ENCODE peak calls at places on chromosomes 4 and X, in six cellular contexts. One of them, this sample, is unnamed. For H3K4me1 and H3K27me3, the result is how much of the 10 kb centered on the place peaks cover.

GRCh38 chrX:41308884-41309655 is 24.9 kb upstream of the DDX3X start:
- DNase-seq in upper lobe of right lung: no peak
- DNase-seq in endothelial cell of umbilical vein: no peak
- DNase-seq in ovary: no peak
- DNase-seq in tibial nerve: no peak
- DNase-seq in right lobe of liver: no peak
- DNase-seq in this sample: no peak

GRCh38 chrX:97405031-97405685 is 521.5 kb downstream of the RPA4 start:
- DNase-seq in upper lobe of right lung: no peak
- DNase-seq in endothelial cell of umbilical vein: no peak
- DNase-seq in ovary: no peak
- DNase-seq in tibial nerve: no peak
- DNase-seq in right lobe of liver: no peak
- DNase-seq in this sample: no peak

GRCh38 chrX:71679575-71680207 is 12.3 kb downstream of the LOC101059915 start:
- DNase-seq in upper lobe of right lung: no peak
- DNase-seq in endothelial cell of umbilical vein: no peak
- DNase-seq in ovary: no peak
- DNase-seq in tibial nerve: no peak
- DNase-seq in right lobe of liver: no peak
- DNase-seq in this sample: no peak

GRCh38 chr4:38131371-38132139 is 171.4 kb downstream of the PTTG2 start:
- DNase-seq in upper lobe of right lung: no peak
- DNase-seq in endothelial cell of umbilical vein: peak
- DNase-seq in ovary: no peak
- DNase-seq in tibial nerve: peak
- DNase-seq in right lobe of liver: no peak
- DNase-seq in this sample: peak

GRCh38 chr4:183961772-183962171 is 56.7 kb downstream of the STOX2 start:
- DNase-seq in upper lobe of right lung: no peak
- DNase-seq in endothelial cell of umbilical vein: no peak
- DNase-seq in ovary: no peak
- DNase-seq in tibial nerve: no peak
- DNase-seq in right lobe of liver: no peak
- DNase-seq in this sample: no peak

GRCh38 chrX:45986971-45987370 is 558.2 kb downstream of the ZNF674 start:
- DNase-seq in upper lobe of right lung: no peak
- DNase-seq in endothelial cell of umbilical vein: no peak
- DNase-seq in ovary: no peak
- DNase-seq in tibial nerve: no peak
- DNase-seq in right lobe of liver: no peak
- DNase-seq in this sample: no peak

GRCh38 chrX:48831136-48831908 is 4.1 kb downstream of the PCSK1N start:
- DNase-seq in upper lobe of right lung: no peak
- DNase-seq in endothelial cell of umbilical vein: no peak
- DNase-seq in ovary: no peak
- DNase-seq in tibial nerve: no peak
- DNase-seq in right lobe of liver: no peak
- DNase-seq in this sample: no peak

GRCh38 chrX:134626434-134626833 is 31.8 kb downstream of the PLAC1 start:
- DNase-seq in upper lobe of right lung: no peak
- DNase-seq in endothelial cell of umbilical vein: no peak
- DNase-seq in ovary: no peak
- DNase-seq in tibial nerve: no peak
- DNase-seq in right lobe of liver: no peak
- DNase-seq in this sample: no peak

GRCh38 chr4:173489514-173489913 is 40.5 kb downstream of the HAND2 start:
- DNase-seq in upper lobe of right lung: no peak
- DNase-seq in endothelial cell of umbilical vein: no peak
- DNase-seq in ovary: no peak
- DNase-seq in tibial nerve: no peak
- DNase-seq in right lobe of liver: no peak
- DNase-seq in this sample: no peak

GRCh38 chr4:7073526-7074390 is 5.9 kb upstream of the GRPEL1 start:
- DNase-seq in upper lobe of right lung: no peak
- DNase-seq in endothelial cell of umbilical vein: peak
- DNase-seq in ovary: peak
- DNase-seq in tibial nerve: peak
- DNase-seq in right lobe of liver: no peak
- DNase-seq in this sample: peak

GRCh38 chrX:111005151-111005550 is 90.8 kb upstream of the PAK3 start:
- DNase-seq in upper lobe of right lung: no peak
- DNase-seq in endothelial cell of umbilical vein: no peak
- DNase-seq in ovary: no peak
- DNase-seq in tibial nerve: no peak
- DNase-seq in right lobe of liver: no peak
- DNase-seq in this sample: no peak

GRCh38 chr4:73676881-73677323 is 56.7 kb upstream of the RASSF6 start:
- DNase-seq in upper lobe of right lung: no peak
- DNase-seq in endothelial cell of umbilical vein: peak
- DNase-seq in ovary: peak
- DNase-seq in tibial nerve: no peak
- DNase-seq in right lobe of liver: no peak
- DNase-seq in this sample: no peak

GRCh38 chr4:147640331-147640730 is 23.1 kb downstream of the TMEM184C start:
- DNase-seq in upper lobe of right lung: no peak
- DNase-seq in endothelial cell of umbilical vein: no peak
- DNase-seq in ovary: no peak
- DNase-seq in tibial nerve: no peak
- DNase-seq in right lobe of liver: no peak
- DNase-seq in this sample: no peak

GRCh38 chr4:156677136-156677535 is 294.5 kb downstream of the PDGFC start:
- DNase-seq in upper lobe of right lung: no peak
- DNase-seq in endothelial cell of umbilical vein: peak
- DNase-seq in ovary: no peak
- DNase-seq in tibial nerve: no peak
- DNase-seq in right lobe of liver: no peak
- DNase-seq in this sample: no peak

GRCh38 chrX:126770179-126770578 is 49.4 kb upstream of the PRR32 start:
- DNase-seq in upper lobe of right lung: no peak
- DNase-seq in endothelial cell of umbilical vein: peak
- DNase-seq in ovary: no peak
- DNase-seq in tibial nerve: peak
- DNase-seq in right lobe of liver: no peak
- DNase-seq in this sample: no peak

GRCh38 chr4:20684852-20685763 is 15.2 kb upstream of the PACRGL start:
- DNase-seq in upper lobe of right lung: no peak
- DNase-seq in endothelial cell of umbilical vein: peak
- DNase-seq in ovary: no peak
- DNase-seq in tibial nerve: no peak
- DNase-seq in right lobe of liver: no peak
- DNase-seq in this sample: no peak

GRCh38 chr4:89119836-89120235 is 8.5 kb downstream of the TIGD2 start:
- DNase-seq in upper lobe of right lung: no peak
- DNase-seq in endothelial cell of umbilical vein: no peak
- DNase-seq in ovary: no peak
- DNase-seq in tibial nerve: no peak
- DNase-seq in right lobe of liver: no peak
- DNase-seq in this sample: no peak

GRCh38 chr4:153792007-153792892 is 3.4 kb upstream of the SFRP2 start:
- DNase-seq in upper lobe of right lung: peak
- DNase-seq in endothelial cell of umbilical vein: no peak
- DNase-seq in ovary: no peak
- DNase-seq in tibial nerve: peak
- DNase-seq in right lobe of liver: no peak
- DNase-seq in this sample: no peak

GRCh38 chr4:153788419-153789276 is at the start of gene SFRP2:
- DNase-seq in upper lobe of right lung: peak
- DNase-seq in endothelial cell of umbilical vein: no peak
- DNase-seq in ovary: no peak
- DNase-seq in tibial nerve: no peak
- DNase-seq in right lobe of liver: no peak
- DNase-seq in this sample: no peak

GRCh38 chr4:153789741-153790651 is 1.1 kb upstream of the SFRP2 start:
- DNase-seq in upper lobe of right lung: no peak
- DNase-seq in endothelial cell of umbilical vein: no peak
- DNase-seq in ovary: no peak
- DNase-seq in tibial nerve: peak
- DNase-seq in right lobe of liver: no peak
- DNase-seq in this sample: no peak

GRCh38 chr4:153792893-153793227 is 4.0 kb upstream of the SFRP2 start:
- DNase-seq in upper lobe of right lung: no peak
- DNase-seq in endothelial cell of umbilical vein: no peak
- DNase-seq in ovary: no peak
- DNase-seq in tibial nerve: no peak
- DNase-seq in right lobe of liver: no peak
- DNase-seq in this sample: no peak

DNA sequence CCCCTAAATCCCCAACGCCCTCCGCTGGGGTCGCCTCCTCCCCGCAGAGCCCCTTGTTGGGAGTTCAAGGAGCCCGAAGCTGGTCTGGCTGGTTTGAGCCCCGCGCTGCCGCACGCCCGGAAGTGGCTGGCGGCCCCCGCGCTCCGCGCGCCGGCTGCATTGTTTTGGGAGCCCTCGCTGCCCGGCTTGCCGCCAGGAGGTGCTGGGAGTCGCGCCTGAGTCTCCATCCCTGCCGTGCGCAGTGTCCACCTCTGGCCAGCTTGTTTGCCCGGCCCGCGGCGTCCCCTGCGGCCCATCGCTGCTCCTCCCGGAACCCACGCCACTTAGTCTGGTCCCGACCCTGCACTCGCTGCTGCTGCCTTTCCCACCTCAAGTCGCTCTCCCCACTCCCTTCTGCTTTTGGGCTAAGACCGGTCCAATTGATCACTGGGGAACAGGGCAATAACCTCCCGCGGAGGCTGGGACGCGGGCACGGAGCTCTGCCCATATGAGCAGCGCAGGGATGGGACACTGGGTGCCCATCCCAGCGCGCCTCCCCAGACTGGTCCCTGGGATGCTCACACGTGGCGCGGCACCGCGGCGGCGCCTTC is 2.2 kb upstream of the SFRP2 start:
- DNase-seq in upper lobe of right lung: peak
- DNase-seq in endothelial cell of umbilical vein: no peak
- DNase-seq in ovary: no peak
- DNase-seq in tibial nerve: peak
- DNase-seq in right lobe of liver: no peak
- DNase-seq in this sample: no peak
- H3K4me1 ChIP-seq in upper lobe of right lung: under half
- H3K4me1 ChIP-seq in endothelial cell of umbilical vein: under half
- H3K4me1 ChIP-seq in ovary: under half
- H3K4me1 ChIP-seq in tibial nerve: under half
- H3K4me1 ChIP-seq in right lobe of liver: under half
- H3K4me1 ChIP-seq in this sample: under half

GRCh38 chr4:76253511-76253910 is 2.0 kb downstream of the FAM47E start:
- DNase-seq in upper lobe of right lung: no peak
- DNase-seq in endothelial cell of umbilical vein: no peak
- DNase-seq in ovary: no peak
- DNase-seq in tibial nerve: no peak
- DNase-seq in right lobe of liver: no peak
- DNase-seq in this sample: no peak

GRCh38 chr4:76256032-76256431 is 4.5 kb downstream of the FAM47E start:
- DNase-seq in upper lobe of right lung: no peak
- DNase-seq in endothelial cell of umbilical vein: no peak
- DNase-seq in ovary: no peak
- DNase-seq in tibial nerve: no peak
- DNase-seq in right lobe of liver: no peak
- DNase-seq in this sample: no peak

GRCh38 chr4:76251448-76252270 is at the start of gene FAM47E:
- DNase-seq in upper lobe of right lung: peak
- DNase-seq in endothelial cell of umbilical vein: peak
- DNase-seq in ovary: peak
- DNase-seq in tibial nerve: peak
- DNase-seq in right lobe of liver: peak
- DNase-seq in this sample: peak

GRCh38 chr4:76250962-76251361 is 559 bp upstream of the FAM47E start:
- DNase-seq in upper lobe of right lung: no peak
- DNase-seq in endothelial cell of umbilical vein: peak
- DNase-seq in ovary: no peak
- DNase-seq in tibial nerve: no peak
- DNase-seq in right lobe of liver: no peak
- DNase-seq in this sample: no peak

DNA sequence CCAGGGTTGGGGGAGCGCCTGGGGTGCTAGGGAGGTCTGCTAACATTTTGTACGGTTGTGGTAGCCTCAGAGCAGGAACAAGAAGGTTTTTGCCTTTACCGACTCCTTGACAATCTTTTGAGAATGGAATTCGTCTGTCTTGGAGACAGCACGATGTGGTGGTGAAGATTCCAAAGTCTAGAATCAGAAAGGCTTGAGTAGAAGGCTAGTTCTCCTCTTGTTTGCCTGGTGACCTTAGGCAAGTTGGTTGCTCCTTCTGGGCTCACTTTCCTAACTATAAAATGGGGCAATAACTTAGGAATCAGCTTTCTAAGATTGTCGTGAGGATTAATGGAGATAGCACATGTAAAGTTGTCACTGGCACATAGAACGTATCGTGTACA is 741 bp downstream of the FAM47E start:
- DNase-seq in upper lobe of right lung: no peak
- DNase-seq in endothelial cell of umbilical vein: no peak
- DNase-seq in ovary: no peak
- DNase-seq in tibial nerve: no peak
- DNase-seq in right lobe of liver: no peak
- DNase-seq in this sample: no peak
- H3K27me3 ChIP-seq in upper lobe of right lung: under half
- H3K27me3 ChIP-seq in endothelial cell of umbilical vein: half or more
- H3K27me3 ChIP-seq in ovary: under half
- H3K27me3 ChIP-seq in tibial nerve: under half
- H3K27me3 ChIP-seq in right lobe of liver: under half
- H3K27me3 ChIP-seq in this sample: under half

DNA sequence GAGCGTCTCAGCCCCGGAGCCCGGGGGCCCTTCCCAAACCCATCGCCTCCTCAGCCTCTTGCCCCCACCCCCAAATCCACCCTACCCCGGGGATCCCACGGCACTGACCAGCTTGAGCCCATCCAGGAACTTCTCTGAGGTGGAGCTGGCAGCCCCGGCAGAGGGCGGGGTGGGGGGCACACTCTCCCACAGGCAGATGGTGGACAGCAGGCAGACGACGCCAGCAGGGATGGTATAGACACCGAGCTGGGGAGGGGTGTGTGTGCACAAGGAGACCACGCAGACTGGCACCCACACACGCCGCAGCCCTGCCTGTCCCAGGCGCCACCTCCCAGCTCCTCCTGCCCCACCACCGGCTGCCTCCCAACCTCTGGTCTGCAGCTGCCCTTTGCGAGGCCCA is 4.3 kb downstream of the SLC49A3 start:
- DNase-seq in upper lobe of right lung: no peak
- DNase-seq in endothelial cell of umbilical vein: no peak
- DNase-seq in ovary: no peak
- DNase-seq in tibial nerve: no peak
- DNase-seq in right lobe of liver: no peak
- DNase-seq in this sample: no peak
- H3K4me1 ChIP-seq in upper lobe of right lung: under half
- H3K4me1 ChIP-seq in endothelial cell of umbilical vein: under half
- H3K4me1 ChIP-seq in ovary: under half
- H3K4me1 ChIP-seq in tibial nerve: under half
- H3K4me1 ChIP-seq in right lobe of liver: under half
- H3K4me1 ChIP-seq in this sample: under half

GRCh38 chr4:140497776-140498636 is at the start of gene MGAT4D:
- DNase-seq in upper lobe of right lung: peak
- DNase-seq in endothelial cell of umbilical vein: no peak
- DNase-seq in ovary: no peak
- DNase-seq in tibial nerve: no peak
- DNase-seq in right lobe of liver: no peak
- DNase-seq in this sample: no peak

DNA sequence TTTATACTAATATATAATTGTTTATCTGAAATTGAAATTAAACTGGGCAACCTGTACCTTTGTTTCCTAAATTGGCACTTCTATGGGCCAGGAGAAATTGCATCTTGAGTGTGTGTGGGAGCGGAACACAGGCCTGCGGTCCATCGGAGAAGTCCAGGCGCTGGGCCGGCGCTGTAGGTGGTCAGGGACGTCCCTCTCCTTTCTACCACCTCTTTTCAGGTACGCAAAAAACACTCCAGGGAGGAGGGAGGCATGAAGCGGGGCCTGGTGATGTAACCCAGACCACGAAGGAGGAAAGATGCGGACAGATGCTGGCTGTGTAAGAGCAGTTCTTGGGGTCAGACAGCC is 691 bp downstream of the MGAT4D start:
- DNase-seq in upper lobe of right lung: no peak
- DNase-seq in endothelial cell of umbilical vein: no peak
- DNase-seq in ovary: no peak
- DNase-seq in tibial nerve: no peak
- DNase-seq in right lobe of liver: no peak
- DNase-seq in this sample: no peak
- H3K27me3 ChIP-seq in upper lobe of right lung: under half
- H3K27me3 ChIP-seq in endothelial cell of umbilical vein: half or more
- H3K27me3 ChIP-seq in ovary: under half
- H3K27me3 ChIP-seq in tibial nerve: half or more
- H3K27me3 ChIP-seq in right lobe of liver: under half
- H3K27me3 ChIP-seq in this sample: under half